ENCODE peak calls at places on chromosomes 7 and 10, in eight cellular contexts. E, C, F, O, J, K, T and I are unnamed samples.
A peak's percentile ranks its signal among the peaks of the same experiment; 100 is the strongest.

GRCh38 chr7:18312482-18312881 is 183.1 kb upstream of the HDAC9 start:
- DNase-seq in E (no peak), C (no peak), F (no peak), O (no peak), J (no peak), K (no peak), T (no peak), I (no peak)

GRCh38 chr7:95672434-95672833 is 76.1 kb upstream of the PDK4 start:
- DNase-seq in E (no peak), C (no peak), F (no peak), O (no peak), J (no peak), K (no peak), T (no peak), I (no peak)

GRCh38 chr7:22110881-22111280 is 165.2 kb upstream of the CDCA7L start:
- DNase-seq in E (no peak), C (no peak), F (no peak), O (no peak), J (no peak), K (no peak), T (no peak), I (no peak)

GRCh38 chr7:157474685-157475084 is 137.9 kb downstream of the DNAJB6 start:
- DNase-seq in E (no peak), C (peak; percentile 15), F (peak; percentile 79), O (peak; percentile 26), J (peak; percentile 27), K (peak; percentile 66), T (no peak), I (peak; percentile 11)

GRCh38 chr7:27409776-27410175 is 167.2 kb downstream of the EVX1 start:
- DNase-seq in E (no peak), C (no peak), F (no peak), O (no peak), J (peak; percentile 6), K (no peak), T (no peak), I (peak; percentile 14)

GRCh38 chr7:79593819-79594218 is 140.4 kb upstream of the MAGI2 start:
- DNase-seq in E (no peak), C (no peak), F (no peak), O (no peak), J (no peak), K (no peak), T (no peak), I (no peak)

GRCh38 chr7:12249706-12250105 is 38.6 kb downstream of the TMEM106B start:
- DNase-seq in E (no peak), C (no peak), F (no peak), O (no peak), J (no peak), K (no peak), T (no peak), I (no peak)

GRCh38 chr7:112207106-112207592 is 654 bp downstream of the ZNF277 start:
- DNase-seq in E (no peak), C (no peak), F (no peak), O (no peak), J (no peak), K (no peak), T (no peak), I (peak; percentile 19)

GRCh38 chr7:9719303-9719702 is 1254.4 kb upstream of the PHF14 start:
- DNase-seq in E (no peak), C (no peak), F (no peak), O (no peak), J (no peak), K (no peak), T (no peak), I (no peak)

GRCh38 chr7:5064391-5065106 is 18.9 kb downstream of the RBAK start:
- DNase-seq in E (no peak), C (no peak), F (no peak), O (no peak), J (peak; percentile 35), K (no peak), T (no peak), I (no peak)

GRCh38 chr7:93551063-93551895 is 23.2 kb downstream of the CALCR start:
- DNase-seq in E (peak; percentile 37), C (no peak), F (no peak), O (no peak), J (peak; percentile 78), K (no peak), T (no peak), I (peak; percentile 73)

GRCh38 chr10:100508691-100509150 is 10.9 kb downstream of the SEC31B start:
- DNase-seq in E (peak; percentile 56), C (no peak), F (no peak), O (no peak), J (peak; percentile 67), K (no peak), T (no peak), I (peak; percentile 47)

GRCh38 chr10:31346953-31347352 is 27.9 kb downstream of the ZEB1 start:
- DNase-seq in E (no peak), C (no peak), F (no peak), O (no peak), J (no peak), K (no peak), T (no peak), I (no peak)

GRCh38 chr10:63145782-63146181 is 12.7 kb downstream of the NRBF2 start:
- DNase-seq in E (no peak), C (no peak), F (no peak), O (no peak), J (peak; percentile 56), K (no peak), T (no peak), I (no peak)

GRCh38 chr7:2684501-2684900 is 3.5 kb upstream of the AMZ1 start:
- DNase-seq in E (no peak), C (no peak), F (peak; percentile 63), O (no peak), J (no peak), K (no peak), T (no peak), I (no peak)

GRCh38 chr7:50327443-50327842 is 22.9 kb downstream of the IKZF1 start:
- DNase-seq in E (no peak), C (no peak), F (peak; percentile 72), O (no peak), J (no peak), K (no peak), T (no peak), I (no peak)
- H3K36me3 ChIP-seq in E (no peaks in the 10 kb centered on the region), C (no peaks in the 10 kb centered on the region), F (peaks cover 14% of the 10 kb centered on the region), O (peaks cover 6% of the 10 kb centered on the region), J (no peaks in the 10 kb centered on the region), K (no peaks in the 10 kb centered on the region), T (no peaks in the 10 kb centered on the region), I (no peaks in the 10 kb centered on the region)

GRCh38 chr7:47327698-47328391 is 254.1 kb downstream of the TNS3 start:
- DNase-seq in E (peak; percentile 73), C (peak; percentile 92), F (no peak), O (peak; percentile 85), J (peak; percentile 96), K (peak; percentile 94), T (peak; percentile 95), I (peak; percentile 90)

GRCh38 chr7:47326220-47326619 is 255.7 kb downstream of the TNS3 start:
- DNase-seq in E (peak; percentile 79), C (no peak), F (no peak), O (no peak), J (peak; percentile 93), K (peak; percentile 52), T (no peak), I (peak; percentile 77)

GRCh38 chr7:47327306-47327697 is 254.6 kb downstream of the TNS3 start:
- DNase-seq in E (peak; percentile 27), C (no peak), F (no peak), O (no peak), J (peak; percentile 49), K (peak; percentile 57), T (no peak), I (peak; percentile 57)

GRCh38 chr7:47325337-47325736 is 256.6 kb downstream of the TNS3 start:
- DNase-seq in E (no peak), C (no peak), F (no peak), O (no peak), J (no peak), K (peak; percentile 13), T (no peak), I (no peak)

DNA sequence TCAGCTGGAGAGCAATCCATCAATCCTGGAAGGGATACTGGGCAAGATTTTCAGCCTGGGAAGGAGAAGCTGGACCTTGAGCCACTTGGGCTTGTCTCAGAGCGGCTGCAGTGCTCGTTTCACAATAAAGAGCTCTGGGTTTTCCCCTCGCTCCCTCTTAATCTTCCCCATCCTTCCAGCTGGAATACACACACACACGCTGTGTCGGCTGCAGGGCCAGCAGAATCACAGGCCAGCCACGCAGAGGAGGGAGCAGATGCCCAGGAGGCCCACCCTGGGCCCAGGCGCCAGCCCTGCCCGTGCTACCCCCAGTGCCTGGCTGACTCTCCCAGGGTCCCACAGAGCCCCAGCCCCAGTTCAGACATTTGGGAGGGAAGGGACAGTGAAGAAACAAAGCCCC is 255.1 kb downstream of the TNS3 start:
- DNase-seq in E (peak; percentile 24), C (peak; percentile 65), F (no peak), O (no peak), J (peak; percentile 78), K (peak; percentile 68), T (no peak), I (no peak)
- H3K36me3 ChIP-seq in E (no peaks in the 10 kb centered on the region), C (no peaks in the 10 kb centered on the region), F (peaks cover 3% of the 10 kb centered on the region), O (peaks cover 27% of the 10 kb centered on the region), J (no peaks in the 10 kb centered on the region), K (no peaks in the 10 kb centered on the region), T (peaks cover 5% of the 10 kb centered on the region), I (no peaks in the 10 kb centered on the region)

DNA sequence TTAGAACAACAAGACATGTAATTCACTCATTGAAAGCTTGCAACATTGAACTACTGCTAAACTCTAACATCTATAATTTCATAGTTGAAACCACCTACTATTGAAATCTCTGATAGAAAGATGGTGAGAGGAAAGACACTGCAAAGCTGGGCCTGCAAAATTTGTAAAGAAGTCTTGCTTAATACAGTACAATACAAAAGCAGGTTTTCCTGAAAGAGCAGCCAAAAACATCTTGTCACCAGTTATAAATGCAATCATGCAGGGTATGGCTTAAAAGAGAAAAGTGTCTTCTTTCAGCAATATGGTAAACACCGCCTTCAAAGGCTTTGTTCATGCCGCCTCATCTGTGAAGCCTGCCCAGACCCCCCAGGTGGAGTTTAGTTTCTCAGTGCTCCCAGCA is 109.2 kb downstream of the ANK3 start:
- DNase-seq in E (no peak), C (no peak), F (no peak), O (no peak), J (no peak), K (no peak), T (no peak), I (no peak)
- H3K36me3 ChIP-seq in E (no peaks in the 10 kb centered on the region), C (no peaks in the 10 kb centered on the region), F (no peaks in the 10 kb centered on the region), O (no peaks in the 10 kb centered on the region), J (no peaks in the 10 kb centered on the region), K (no peaks in the 10 kb centered on the region), T (no peaks in the 10 kb centered on the region), I (peaks cover 2% of the 10 kb centered on the region)

GRCh38 chr7:100865372-100865911 is 1.7 kb upstream of the TRIP6 start:
- DNase-seq in E (no peak), C (no peak), F (peak; percentile 69), O (no peak), J (peak; percentile 39), K (no peak), T (no peak), I (no peak)
- H3K36me3 ChIP-seq in E (peaks cover 14% of the 10 kb centered on the region), C (no peaks in the 10 kb centered on the region), F (peaks cover 36% of the 10 kb centered on the region), O (peaks cover 29% of the 10 kb centered on the region), J (no peaks in the 10 kb centered on the region), K (no peaks in the 10 kb centered on the region), T (peaks cover 41% of the 10 kb centered on the region), I (no peaks in the 10 kb centered on the region)